ENCODE peak calls at places on chromosome 21, in ten cellular contexts. V is left ventricle myocardium inferior, P is cardiac muscle cell, T is neural progenitor cell, U is lower leg skin, W is stomach, R is lung, C is psoas muscle, Z is Calu3, Q is brain microvascular endothelial cell. A is an unnamed sample.

GRCh38 chr21:17911628-17912027 is 92.5 kb upstream of the C21orf91 start:
- DNase-seq in R (no peak), Z (no peak), T (no peak), Q (peak), V (no peak), P (no peak), W (no peak), C (no peak), U (no peak), A (no peak)

GRCh38 chr21:24470852-24471251 is 1136.4 kb downstream of the MRPL39 start:
- DNase-seq in W (no peak), T (no peak), C (no peak), Z (no peak), R (no peak), Q (no peak), V (no peak), U (no peak), P (no peak), A (no peak)

GRCh38 chr21:44436958-44437357 is 18.4 kb upstream of the LRRC3 start:
- DNase-seq in T (no peak), Z (no peak), Q (no peak), W (no peak), P (no peak), R (no peak), C (peak), U (no peak), V (peak), A (no peak)

GRCh38 chr21:40850071-40850470 is 3.1 kb upstream of the DSCAM start:
- DNase-seq in W (no peak), C (no peak), P (no peak), V (no peak), Z (no peak), T (no peak), R (no peak), Q (no peak), U (no peak), A (no peak)

GRCh38 chr21:38788275-38788911 is 17.3 kb upstream of the ETS2 start:
- DNase-seq in R (no peak), T (no peak), U (no peak), W (no peak), P (peak), V (no peak), Q (no peak), C (no peak), Z (no peak), A (no peak)

GRCh38 chr21:39051561-39051949 is 131.7 kb downstream of the PSMG1 start:
- DNase-seq in Z (no peak), C (no peak), V (no peak), W (no peak), Q (peak), T (no peak), U (peak), P (no peak), R (no peak), A (no peak)

GRCh38 chr21:23664193-23664694 is 1943.0 kb downstream of the MRPL39 start:
- DNase-seq in W (no peak), V (no peak), C (no peak), T (no peak), U (no peak), P (no peak), Q (no peak), Z (no peak), R (no peak), A (no peak)

GRCh38 chr21:30042443-30042842 is 102.6 kb upstream of the GRIK1 start:
- DNase-seq in W (no peak), V (no peak), Q (no peak), U (no peak), C (no peak), Z (no peak), P (no peak), T (no peak), R (no peak), A (no peak)

GRCh38 chr21:16258834-16259611 is 529.2 kb downstream of the USP25 start:
- DNase-seq in Z (no peak), C (no peak), R (no peak), V (no peak), T (no peak), P (no peak), U (no peak), Q (no peak), W (no peak), A (no peak)

GRCh38 chr21:43921602-43921978 is 56.6 kb downstream of the AGPAT3 start:
- DNase-seq in C (no peak), T (peak), V (peak), U (no peak), P (no peak), R (no peak), W (no peak), Q (no peak), Z (no peak), A (no peak)

GRCh38 chr21:38181101-38181500 is 75.7 kb upstream of the KCNJ15 start:
- DNase-seq in Q (no peak), V (no peak), Z (no peak), T (no peak), U (no peak), C (no peak), P (no peak), W (no peak), R (no peak), A (no peak)

GRCh38 chr21:29656504-29657227 is 283.1 kb downstream of the GRIK1 start:
- DNase-seq in V (no peak), T (no peak), R (no peak), W (no peak), Q (peak), C (no peak), Z (no peak), U (no peak), P (peak), A (no peak)

GRCh38 chr21:37871121-37871862 is 45.0 kb downstream of the KCNJ6 start:
- DNase-seq in Z (no peak), C (no peak), U (no peak), T (no peak), W (no peak), Q (peak), R (no peak), V (no peak), P (peak), A (no peak)

GRCh38 chr21:14084068-14084501 is 126.7 kb downstream of the LIPI start:
- DNase-seq in U (no peak), C (no peak), R (no peak), Z (no peak), P (no peak), V (no peak), Q (no peak), T (no peak), W (no peak), A (no peak)

GRCh38 chr21:16195476-16195875 is 465.7 kb downstream of the USP25 start:
- DNase-seq in R (no peak), C (no peak), V (no peak), P (peak), Z (no peak), W (no peak), U (no peak), Q (peak), T (no peak), A (no peak)

GRCh38 chr21:44737706-44738354 is 26.5 kb upstream of the TSPEAR start:
- DNase-seq in T (peak), Q (peak), R (no peak), U (no peak), Z (no peak), V (no peak), W (no peak), C (no peak), P (peak), A (no peak)

GRCh38 chr21:30463713-30464112 is 16.5 kb downstream of the KRTAP19-1 start:
- DNase-seq in T (peak), Q (no peak), Z (no peak), U (no peak), R (no peak), P (no peak), V (no peak), W (no peak), C (no peak), A (no peak)

GRCh38 chr21:18832081-18832670 is 428.6 kb upstream of the TMPRSS15 start:
- DNase-seq in P (no peak), V (no peak), C (no peak), Z (no peak), T (no peak), W (no peak), R (no peak), U (no peak), Q (no peak), A (no peak)

GRCh38 chr21:23968722-23969647 is 1638.3 kb downstream of the MRPL39 start:
- DNase-seq in C (no peak), U (peak), P (no peak), Z (peak), R (no peak), V (no peak), Q (peak), W (peak), T (peak), A (peak)

GRCh38 chr21:44742418-44743153 is 31.2 kb upstream of the TSPEAR start:
- DNase-seq in P (peak), V (no peak), T (no peak), Z (no peak), R (no peak), C (no peak), U (no peak), W (no peak), Q (no peak), A (no peak)

GRCh38 chr21:16269497-16269896 is 539.7 kb downstream of the USP25 start:
- DNase-seq in W (no peak), T (no peak), R (no peak), V (no peak), Q (no peak), C (no peak), Z (no peak), U (no peak), P (no peak), A (no peak)

GRCh38 chr21:34707876-34708325 is 39.1 kb downstream of the CLIC6 start:
- DNase-seq in T (no peak), V (no peak), W (no peak), C (no peak), Z (no peak), Q (no peak), P (no peak), U (no peak), R (no peak), A (no peak)
- TF ChIP-seq CTCF in T (no peak), V (no peak), W (no peak), C (no peak), Z (no peak), Q (no peak), P (no peak), U (no peak), R (no peak), A (no peak)

GRCh38 chr21:32496536-32496935 is 84.0 kb downstream of the EVA1C start:
- DNase-seq in C (no peak), R (no peak), P (no peak), Q (no peak), T (no peak), V (no peak), U (no peak), W (no peak), Z (no peak), A (no peak)

GRCh38 chr21:32494946-32495703 is 82.6 kb downstream of the EVA1C start:
- DNase-seq in Z (no peak), V (no peak), T (no peak), W (no peak), C (no peak), Q (peak), U (no peak), P (peak), R (no peak), A (no peak)

GRCh38 chr21:32499249-32500055 is 85.9 kb downstream of the TCP10L start:
- DNase-seq in U (no peak), P (peak), C (no peak), V (no peak), Q (peak), R (no peak), W (no peak), Z (no peak), T (peak), A (no peak)
- TF ChIP-seq CTCF in U (no peak), P (peak), C (no peak), V (no peak), Q (peak), R (no peak), W (no peak), Z (no peak), T (no peak), A (no peak)

GRCh38 chr21:26887241-26887640 is 42.0 kb upstream of the ADAMTS1 start:
- DNase-seq in R (no peak), Z (no peak), U (no peak), P (peak), Q (peak), V (no peak), W (no peak), C (no peak), T (no peak), A (no peak)

GRCh38 chr21:26883768-26884167 is 38.6 kb upstream of the ADAMTS1 start:
- DNase-seq in C (no peak), P (peak), Z (no peak), W (no peak), Q (no peak), R (no peak), T (no peak), V (no peak), U (no peak), A (no peak)

GRCh38 chr21:26884436-26884835 is 39.2 kb upstream of the ADAMTS1 start:
- DNase-seq in Z (no peak), Q (no peak), C (no peak), W (no peak), T (no peak), U (no peak), R (no peak), P (no peak), V (no peak), A (no peak)

GRCh38 chr21:26877015-26877414 is 31.8 kb upstream of the ADAMTS1 start:
- DNase-seq in Z (no peak), V (no peak), T (no peak), Q (no peak), U (no peak), R (no peak), P (no peak), C (no peak), W (no peak), A (no peak)

DNA sequence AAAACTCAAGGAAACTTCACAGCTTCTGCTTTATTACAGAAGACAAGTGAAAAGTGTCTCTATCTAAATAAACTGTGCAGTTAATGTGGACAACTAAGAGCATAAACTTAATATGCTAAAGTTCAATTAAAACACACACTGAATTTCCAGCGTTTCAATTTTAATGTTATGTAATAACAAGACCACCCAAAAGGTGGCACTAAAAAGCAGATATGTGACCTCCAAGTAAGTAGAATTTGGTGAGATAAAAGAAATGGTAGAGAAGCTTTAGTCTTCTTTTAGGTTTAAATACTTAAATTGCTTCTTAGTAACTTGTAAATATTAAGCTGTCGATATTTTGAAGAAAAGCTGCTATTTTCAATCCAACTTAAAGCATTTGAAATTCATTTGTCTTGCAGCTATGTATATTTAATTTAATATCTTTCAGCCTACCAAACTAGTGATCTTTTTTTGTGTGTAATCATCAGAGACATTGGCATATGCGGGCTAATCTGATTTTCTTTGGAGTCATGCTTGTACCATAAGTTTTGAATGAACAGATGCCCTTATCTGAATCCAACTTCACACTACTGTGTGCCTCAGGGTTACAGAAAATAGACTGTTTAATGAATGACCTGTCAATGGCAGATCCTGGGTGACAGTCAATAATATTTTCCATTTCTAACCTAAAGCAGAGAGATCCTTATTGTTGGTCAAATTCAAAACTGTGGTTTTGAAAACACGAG is 36.5 kb upstream of the ADAMTS1 start:
- DNase-seq in V (no peak), P (peak), R (no peak), Q (no peak), W (no peak), Z (no peak), U (no peak), T (peak), C (no peak), A (no peak)
- TF ChIP-seq CTCF in V (peak), P (peak), R (no peak), Q (no peak), W (no peak), Z (no peak), U (no peak), T (peak), C (peak), A (peak)

GRCh38 chr21:46022551-46023107 is 41.1 kb downstream of the COL6A1 start:
- DNase-seq in Z (no peak), T (no peak), V (no peak), P (no peak), Q (no peak), W (no peak), R (no peak), C (peak), U (no peak), A (no peak)
- TF ChIP-seq CTCF in Z (no peak), T (no peak), V (no peak), P (no peak), Q (no peak), W (no peak), R (no peak), C (no peak), U (no peak), A (no peak)

DNA sequence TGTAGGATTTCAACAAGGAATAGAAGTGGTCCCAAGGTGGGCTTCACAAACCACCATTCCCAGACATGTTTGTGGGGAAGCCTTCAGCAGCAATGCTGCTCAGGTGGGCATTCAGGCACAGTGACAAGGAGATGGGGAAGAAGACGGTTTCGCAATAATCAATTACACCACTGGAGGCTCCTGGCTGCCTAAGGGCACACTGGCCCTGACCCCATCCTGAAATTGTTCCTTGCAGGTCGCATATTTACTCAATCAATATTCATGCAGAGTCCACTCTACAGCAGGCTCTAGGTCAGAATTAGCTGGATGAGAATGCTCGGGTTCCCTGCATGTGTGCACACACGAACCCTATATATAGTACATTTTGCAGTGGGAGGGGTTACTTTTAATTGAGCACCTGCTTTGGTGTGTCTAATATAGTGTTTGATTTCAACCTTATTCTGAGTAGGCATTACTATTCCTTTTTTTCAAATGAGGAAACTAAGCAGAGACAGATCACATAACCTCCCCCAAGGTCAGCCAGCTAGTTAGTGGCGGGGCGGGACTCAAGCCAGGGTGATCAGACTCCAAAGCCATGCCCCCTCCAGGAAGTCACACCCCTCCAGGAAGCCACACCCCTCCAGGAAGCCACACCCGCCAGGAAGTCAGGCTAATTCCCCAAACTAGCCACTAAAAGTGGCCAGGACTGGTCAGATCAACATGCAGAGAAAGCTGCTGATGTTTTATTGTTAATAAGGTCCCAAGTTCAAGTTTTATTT is 106.5 kb downstream of the HLCS start:
- DNase-seq in C (peak), Q (peak), W (peak), V (peak), Z (peak), U (peak), R (peak), P (peak), T (no peak), A (peak)
- TF ChIP-seq CTCF in C (no peak), Q (no peak), W (no peak), V (no peak), Z (no peak), U (no peak), R (no peak), P (no peak), T (no peak), A (no peak)

DNA sequence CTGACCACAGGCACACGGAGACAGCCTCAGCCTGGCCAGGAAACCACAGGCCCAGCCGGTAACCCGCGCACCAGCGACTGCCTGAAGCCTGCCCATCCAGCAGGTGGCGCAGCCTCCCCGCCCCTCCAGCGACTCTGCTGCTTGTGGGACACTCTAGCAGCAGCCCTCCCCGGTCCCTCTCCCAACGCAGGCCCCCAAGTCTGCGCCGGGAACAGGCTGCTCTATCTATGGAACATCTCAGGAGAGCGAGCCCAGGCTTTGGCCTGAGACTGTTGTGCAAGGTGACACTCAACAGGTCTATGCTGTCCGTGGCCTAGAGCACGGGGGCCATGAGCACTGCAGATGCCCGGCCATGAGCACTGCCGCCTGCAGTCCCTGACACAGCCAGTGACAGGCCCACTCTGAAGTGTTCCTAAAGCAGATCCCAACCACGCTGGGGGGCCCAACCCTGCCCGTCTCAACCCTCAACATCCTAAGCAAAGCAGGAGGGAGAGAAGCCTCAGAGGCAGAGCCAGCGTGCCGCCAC is 28.4 kb downstream of the WDR4 start:
- DNase-seq in Q (peak), C (no peak), Z (peak), P (no peak), V (no peak), R (no peak), U (no peak), W (peak), T (peak), A (peak)
- TF ChIP-seq CTCF in Q (peak), C (peak), Z (peak), P (peak), V (peak), R (no peak), U (no peak), W (no peak), T (peak), A (peak)

GRCh38 chr21:32991299-32991850 is 34.4 kb upstream of the OLIG2 start:
- DNase-seq in U (no peak), V (no peak), Q (no peak), W (no peak), C (no peak), P (no peak), T (peak), R (no peak), Z (no peak), A (no peak)

GRCh38 chr21:32990666-32991065 is 35.1 kb upstream of the OLIG2 start:
- DNase-seq in V (no peak), Q (no peak), U (no peak), T (peak), P (no peak), Z (no peak), R (no peak), W (no peak), C (no peak), A (no peak)

GRCh38 chr21:32993894-32994293 is 31.8 kb upstream of the OLIG2 start:
- DNase-seq in V (no peak), T (no peak), P (no peak), Z (no peak), Q (no peak), C (no peak), U (no peak), W (no peak), R (no peak), A (no peak)

GRCh38 chr21:32994305-32994704 is 31.4 kb upstream of the OLIG2 start:
- DNase-seq in V (no peak), R (no peak), Q (peak), U (no peak), W (no peak), C (no peak), P (peak), Z (peak), T (no peak), A (no peak)
- TF ChIP-seq CTCF in V (peak), R (peak), Q (peak), U (no peak), W (no peak), C (peak), P (peak), Z (no peak), T (peak), A (peak)

GRCh38 chr21:35368326-35368725 is 319.2 kb upstream of the RUNX1 start:
- DNase-seq in T (no peak), Q (no peak), C (no peak), W (no peak), U (no peak), R (no peak), V (no peak), P (no peak), Z (no peak), A (no peak)
- TF ChIP-seq CTCF in T (no peak), Q (no peak), C (no peak), W (no peak), U (no peak), R (no peak), V (no peak), P (no peak), Z (no peak), A (no peak)

GRCh38 chr21:42009018-42009830 is 936 bp downstream of the ZBTB21 start:
- DNase-seq in Z (peak), R (no peak), U (peak), C (peak), P (peak), W (peak), T (peak), Q (peak), V (peak), A (peak)
- TF ChIP-seq CTCF in Z (peak), R (no peak), U (no peak), C (peak), P (no peak), W (no peak), T (peak), Q (peak), V (peak), A (no peak)